ENCODE peak calls at places on chromosomes 13 and 19, in seven cellular contexts. A, P, K, W, H, O and M are unnamed samples.

GRCh38 chr13:30892966-30893365 is 13.1 kb upstream of the MEDAG start:
- DNase-seq in A (peak), P (no peak), K (peak), W (peak), H (no peak), O (no peak), M (peak)

GRCh38 chr13:59425211-59425721 is 738.5 kb downstream of the DIAPH3 start:
- DNase-seq in A (no peak), P (no peak), K (no peak), W (no peak), H (no peak), O (no peak), M (no peak)

GRCh38 chr13:76822691-76823267 is 63.4 kb downstream of the KCTD12 start:
- DNase-seq in A (no peak), P (no peak), K (peak), W (no peak), H (no peak), O (no peak), M (no peak)

GRCh38 chr19:43777163-43777700 is 3.5 kb downstream of the KCNN4 start:
- DNase-seq in A (no peak), P (no peak), K (peak), W (no peak), H (no peak), O (no peak), M (no peak)

GRCh38 chr19:12778020-12778904 is 2.9 kb upstream of the HOOK2 start:
- DNase-seq in A (peak), P (peak), K (peak), W (peak), H (peak), O (no peak), M (peak)

GRCh38 chr19:41000310-41000737 is 9.2 kb downstream of the CYP2B6 start:
- DNase-seq in A (no peak), P (peak), K (no peak), W (no peak), H (peak), O (no peak), M (no peak)

GRCh38 chr13:111789011-111789410 is 277.9 kb upstream of the SOX1 start:
- DNase-seq in A (no peak), P (no peak), K (no peak), W (no peak), H (no peak), O (no peak), M (no peak)

GRCh38 chr13:34591163-34591562 is 350.9 kb upstream of the NBEA start:
- DNase-seq in A (no peak), P (no peak), K (no peak), W (no peak), H (no peak), O (no peak), M (no peak)

DNA sequence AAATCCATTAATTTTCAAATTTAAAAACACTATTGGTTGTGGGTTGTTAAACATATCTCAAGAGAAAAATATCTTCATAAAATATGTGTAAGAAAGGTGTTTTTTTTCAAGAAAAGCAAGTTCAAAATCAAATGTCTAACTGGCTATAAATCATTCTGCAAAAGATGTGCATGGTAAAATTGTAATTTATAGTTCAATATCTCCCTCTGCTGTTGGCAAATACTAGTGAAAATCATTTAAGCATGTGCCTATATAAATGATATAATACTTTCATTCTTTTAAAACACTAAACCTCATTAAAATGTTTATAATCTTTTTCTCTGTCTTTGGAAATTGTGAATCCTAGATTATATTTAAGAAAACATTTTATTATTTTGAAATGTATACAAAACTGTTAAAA is 17.2 kb upstream of the SLITRK6 start:
- DNase-seq in A (no peak), P (no peak), K (no peak), W (no peak), H (no peak), O (no peak), M (no peak)
- TF ChIP-seq CTCF in A (no peak), P (no peak), K (peak), W (peak), H (no peak), O (no peak), M (peak)

GRCh38 chr13:50615234-50615633 is 228.3 kb downstream of the DLEU7 start:
- DNase-seq in A (no peak), P (no peak), K (no peak), W (no peak), H (no peak), O (no peak), M (no peak)

GRCh38 chr13:50618206-50618605 is 225.3 kb downstream of the DLEU7 start:
- DNase-seq in A (no peak), P (no peak), K (no peak), W (no peak), H (no peak), O (no peak), M (no peak)

GRCh38 chr13:50613356-50613831 is 230.1 kb downstream of the DLEU7 start:
- DNase-seq in A (no peak), P (no peak), K (no peak), W (no peak), H (no peak), O (no peak), M (no peak)

GRCh38 chr13:50617134-50617721 is 226.3 kb downstream of the DLEU7 start:
- DNase-seq in A (no peak), P (peak), K (no peak), W (no peak), H (no peak), O (no peak), M (no peak)

GRCh38 chr13:50616101-50616500 is 227.4 kb downstream of the DLEU7 start:
- DNase-seq in A (no peak), P (no peak), K (no peak), W (no peak), H (no peak), O (no peak), M (no peak)
- TF ChIP-seq CTCF in A (no peak), P (no peak), K (peak), W (no peak), H (no peak), O (no peak), M (no peak)

GRCh38 chr19:32040246-32040645 is 305.2 kb upstream of the ZNF507 start:
- DNase-seq in A (no peak), P (no peak), K (no peak), W (no peak), H (no peak), O (no peak), M (peak)

GRCh38 chr19:32039446-32039845 is 306.0 kb upstream of the ZNF507 start:
- DNase-seq in A (no peak), P (no peak), K (no peak), W (no peak), H (no peak), O (no peak), M (no peak)

GRCh38 chr19:32037998-32038732 is 307.2 kb upstream of the ZNF507 start:
- DNase-seq in A (no peak), P (no peak), K (no peak), W (no peak), H (no peak), O (no peak), M (no peak)

GRCh38 chr19:32041681-32042292 is 303.6 kb upstream of the ZNF507 start:
- DNase-seq in A (peak), P (peak), K (peak), W (peak), H (peak), O (no peak), M (peak)
- TF ChIP-seq CTCF in A (peak), P (peak), K (peak), W (peak), H (peak), O (no peak), M (peak)

GRCh38 chr13:42487221-42487620 is 86.7 kb upstream of the TNFSF11 start:
- DNase-seq in A (no peak), P (no peak), K (no peak), W (no peak), H (no peak), O (no peak), M (no peak)
- TF ChIP-seq CTCF in A (no peak), P (no peak), K (no peak), W (no peak), H (no peak), O (no peak), M (no peak)

DNA sequence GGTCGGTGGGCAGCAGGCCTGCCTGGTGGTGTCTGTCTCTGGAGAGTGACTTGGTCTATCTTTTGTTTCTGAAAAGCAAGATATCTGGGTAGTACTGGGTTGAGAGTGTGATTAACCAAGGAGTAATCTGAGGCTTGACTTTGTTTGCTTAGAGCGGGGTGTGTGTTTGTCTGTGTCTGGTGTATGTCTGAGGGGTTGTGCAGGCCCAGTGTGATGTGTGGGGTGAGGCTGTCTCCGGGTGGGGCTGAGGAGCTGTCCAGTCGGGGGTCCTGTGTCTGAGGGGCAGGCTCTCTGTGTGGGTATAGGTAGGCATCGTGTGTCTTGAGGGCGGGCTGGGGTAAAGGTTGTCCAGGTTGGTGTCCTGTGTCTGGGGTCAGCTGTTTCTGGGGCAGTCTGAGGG is 11.1 kb upstream of the TIMM50 start:
- DNase-seq in A (no peak), P (no peak), K (no peak), W (no peak), H (no peak), O (no peak), M (no peak)
- TF ChIP-seq CTCF in A (no peak), P (no peak), K (no peak), W (no peak), H (no peak), O (no peak), M (no peak)

DNA sequence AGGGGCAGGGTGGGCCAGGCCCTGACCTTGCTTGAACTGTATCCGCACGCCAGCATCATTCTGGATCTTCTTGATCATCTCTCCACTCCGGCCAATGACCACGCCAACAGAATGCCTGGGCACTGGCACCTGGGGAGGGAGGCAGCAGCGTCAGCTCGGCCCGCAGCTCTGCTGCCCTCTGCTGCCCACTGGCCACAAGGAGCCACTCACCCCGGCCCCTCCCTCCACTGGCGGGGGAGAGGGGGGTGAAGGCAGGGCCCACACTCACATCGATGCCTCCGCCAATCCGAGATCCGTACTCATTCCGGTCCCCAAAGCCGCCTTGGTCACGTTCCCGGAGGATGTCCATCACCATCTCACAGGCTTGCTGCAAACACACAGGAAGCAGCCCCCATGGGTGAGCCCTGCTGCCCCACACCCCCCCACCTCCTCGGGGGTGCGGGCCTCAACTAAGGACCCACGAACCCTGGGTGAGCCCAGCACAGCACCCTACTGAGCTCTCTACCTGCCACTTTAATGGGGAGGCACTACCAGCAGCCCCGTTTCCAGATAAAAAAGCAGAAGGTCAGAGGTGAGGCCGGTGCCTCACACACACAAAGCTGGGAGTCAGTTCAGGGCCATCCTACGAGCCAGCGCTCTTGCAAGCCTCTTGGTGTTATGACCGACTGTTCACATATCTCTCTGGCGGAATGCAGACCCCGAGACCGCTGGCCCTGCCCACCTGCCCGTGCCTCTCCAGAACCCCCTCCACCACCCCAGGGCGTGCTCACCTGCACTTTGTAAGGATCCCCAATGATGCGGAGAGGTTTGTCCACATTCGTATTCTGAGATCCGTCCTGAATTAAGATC is 6.7 kb downstream of the KHSRP start:
- DNase-seq in A (no peak), P (no peak), K (no peak), W (no peak), H (no peak), O (no peak), M (no peak)
- TF ChIP-seq CTCF in A (no peak), P (no peak), K (peak), W (peak), H (no peak), O (no peak), M (no peak)

DNA sequence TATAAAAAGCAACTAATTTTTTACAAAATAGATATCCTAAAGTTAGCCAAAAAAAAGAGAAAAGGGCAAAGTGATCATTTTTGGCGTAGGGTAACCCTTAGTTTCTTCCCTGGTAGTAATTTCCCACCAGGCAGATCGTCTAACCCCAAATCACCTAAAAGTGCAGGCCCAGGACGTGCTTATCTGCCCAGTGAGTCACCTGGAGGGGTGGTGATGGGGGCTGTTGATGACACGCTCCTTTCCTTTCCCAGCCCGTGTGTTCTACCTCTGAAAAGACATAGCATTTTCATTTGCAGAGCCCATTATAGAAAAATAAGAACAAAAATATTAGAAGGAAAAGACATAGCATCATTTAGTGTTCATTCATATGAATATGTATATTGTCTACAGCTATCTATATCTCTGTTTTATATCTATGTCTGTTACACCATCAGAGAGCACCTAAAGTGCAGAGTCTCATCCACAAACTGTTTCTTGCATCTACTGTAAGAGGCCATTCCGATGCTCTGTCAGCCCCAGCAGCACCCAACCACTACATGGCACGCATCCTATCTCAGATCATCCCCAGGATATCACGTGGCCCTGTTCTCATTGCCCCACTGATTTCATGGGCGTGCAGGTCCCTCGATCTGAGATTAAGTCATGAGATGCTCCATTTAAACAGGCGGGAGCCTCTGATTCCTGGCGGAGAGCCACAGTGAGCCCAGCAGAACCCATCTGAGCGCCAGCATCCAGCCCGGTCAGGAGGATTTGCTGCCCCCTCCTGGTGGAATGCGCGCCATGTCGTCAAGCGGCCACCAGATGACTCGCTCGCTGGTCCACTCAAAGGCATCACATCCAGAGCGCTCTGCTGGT is 8.5 kb upstream of the LILRB3 start:
- DNase-seq in A (peak), P (peak), K (peak), W (peak), H (peak), O (no peak), M (peak)
- TF ChIP-seq CTCF in A (peak), P (peak), K (peak), W (peak), H (peak), O (peak), M (peak)